ENCODE peak calls at places on chromosomes 7 and 10, in seven cellular contexts. L is CD4-positive, alpha-beta memory T cell; V is ovary; O is cardiac muscle cell; N is keratinocyte; C is tibial nerve; I is heart right ventricle. M is an unnamed sample.
A peak's percentile ranks its signal among the peaks of the same experiment; 100 is the strongest.

GRCh38 chr10:113073549-113074189 is 123.6 kb downstream of the TCF7L2 start:
- DNase-seq in N (peak; percentile 38), I (peak; percentile 40), C (peak; percentile 44), L (no peak), V (peak; percentile 63), O (peak; percentile 97), M (no peak)

GRCh38 chr10:13882112-13882711 is 295.4 kb downstream of the PRPF18 start:
- DNase-seq in L (no peak), O (peak; percentile 88), V (no peak), C (no peak), I (peak; percentile 69), N (peak; percentile 80), M (no peak)

GRCh38 chr10:33336606-33337334 is 2.3 kb upstream of the NRP1 start:
- DNase-seq in C (no peak), V (peak; percentile 62), O (peak; percentile 63), L (no peak), I (peak; percentile 74), N (no peak), M (no peak)

GRCh38 chr7:26949319-26949718 is 84.9 kb upstream of the SKAP2 start:
- DNase-seq in C (no peak), I (no peak), O (no peak), N (no peak), V (no peak), L (no peak), M (no peak)

GRCh38 chr7:142338633-142339501 is 81.0 kb upstream of the PRSS58 start:
- DNase-seq in C (no peak), L (no peak), N (no peak), V (no peak), I (no peak), O (peak; percentile 36), M (no peak)

GRCh38 chr10:22927661-22928403 is at the start of gene ARMC3:
- DNase-seq in O (peak; percentile 74), I (peak; percentile 35), V (no peak), N (no peak), C (no peak), L (peak; percentile 77), M (peak; percentile 86)

GRCh38 chr10:111076682-111077661 is at the start of gene ADRA2A:
- DNase-seq in C (no peak), L (peak; percentile 14), I (no peak), V (peak; percentile 86), O (peak; percentile 47), N (no peak), M (no peak)

GRCh38 chr7:73504920-73505319 is 17.2 kb downstream of the BAZ1B start:
- DNase-seq in C (no peak), O (no peak), L (no peak), N (no peak), V (no peak), I (no peak), M (no peak)

GRCh38 chr10:110802551-110803238 is 69.0 kb upstream of the PDCD4 start:
- DNase-seq in N (no peak), V (peak; percentile 44), I (peak; percentile 86), O (peak; percentile 83), L (peak; percentile 63), C (peak; percentile 66), M (no peak)

GRCh38 chr7:98988641-98989040 is 110.3 kb downstream of the TRRAP start:
- DNase-seq in O (no peak), N (no peak), V (no peak), L (no peak), I (no peak), C (no peak), M (no peak)

GRCh38 chr7:98993024-98993897 is 114.9 kb downstream of the TRRAP start:
- DNase-seq in V (no peak), I (no peak), C (no peak), N (no peak), L (no peak), O (no peak), M (no peak)

GRCh38 chr7:98994046-98994944 is 116.0 kb downstream of the TRRAP start:
- DNase-seq in N (no peak), O (no peak), C (no peak), I (no peak), V (no peak), L (no peak), M (no peak)

GRCh38 chr7:98990356-98990755 is 112.0 kb downstream of the TRRAP start:
- DNase-seq in V (no peak), I (no peak), N (no peak), L (no peak), O (no peak), C (no peak), M (no peak)

GRCh38 chr7:98991141-98991540 is 112.8 kb downstream of the TRRAP start:
- DNase-seq in V (no peak), O (no peak), L (no peak), I (no peak), C (no peak), N (no peak), M (no peak)
- H3K36me3 ChIP-seq in V (no peaks in the 10 kb centered on the region), O (peaks cover 97% of the 10 kb centered on the region), L (peaks cover 92% of the 10 kb centered on the region), I (peaks cover 100% of the 10 kb centered on the region), C (peaks cover 35% of the 10 kb centered on the region), N (peaks cover 41% of the 10 kb centered on the region), M (peaks cover 73% of the 10 kb centered on the region)

GRCh38 chr7:128003179-128003578 is 28.1 kb downstream of the LRRC4 start:
- DNase-seq in N (no peak), L (no peak), C (no peak), V (no peak), O (no peak), I (no peak), M (no peak)
- H3K36me3 ChIP-seq in N (peaks cover 11% of the 10 kb centered on the region), L (no peaks in the 10 kb centered on the region), C (no peaks in the 10 kb centered on the region), V (no peaks in the 10 kb centered on the region), O (no peaks in the 10 kb centered on the region), I (peaks cover 9% of the 10 kb centered on the region), M (no peaks in the 10 kb centered on the region)

GRCh38 chr7:98995523-98996161 is 117.3 kb downstream of the TRRAP start:
- DNase-seq in C (no peak), L (no peak), N (no peak), I (no peak), O (no peak), V (no peak), M (no peak)

GRCh38 chr7:98997836-98998235 is 119.5 kb downstream of the TRRAP start:
- DNase-seq in O (no peak), L (no peak), C (no peak), N (no peak), V (no peak), I (no peak), M (no peak)

GRCh38 chr7:98996162-98996552 is 117.8 kb downstream of the TRRAP start:
- DNase-seq in I (no peak), N (no peak), C (no peak), O (no peak), V (no peak), L (no peak), M (no peak)

GRCh38 chr7:98995111-98995510 is 116.8 kb downstream of the TRRAP start:
- DNase-seq in V (no peak), I (no peak), N (no peak), L (no peak), C (no peak), O (no peak), M (no peak)

GRCh38 chr7:98992076-98992475 is 113.7 kb downstream of the TRRAP start:
- DNase-seq in N (no peak), O (no peak), L (no peak), I (no peak), V (no peak), C (no peak), M (no peak)
- H3K36me3 ChIP-seq in N (peaks cover 36% of the 10 kb centered on the region), O (peaks cover 97% of the 10 kb centered on the region), L (peaks cover 84% of the 10 kb centered on the region), I (peaks cover 100% of the 10 kb centered on the region), V (no peaks in the 10 kb centered on the region), C (peaks cover 34% of the 10 kb centered on the region), M (peaks cover 69% of the 10 kb centered on the region)

GRCh38 chr7:66953044-66953427 is 32.0 kb downstream of the TMEM248 start:
- DNase-seq in I (no peak), V (no peak), N (no peak), C (no peak), O (no peak), L (no peak), M (no peak)
- H3K36me3 ChIP-seq in I (peaks cover 100% of the 10 kb centered on the region), V (no peaks in the 10 kb centered on the region), N (peaks cover 46% of the 10 kb centered on the region), C (peaks cover 6% of the 10 kb centered on the region), O (peaks cover 52% of the 10 kb centered on the region), L (peaks cover 68% of the 10 kb centered on the region), M (peaks cover 73% of the 10 kb centered on the region)

GRCh38 chr7:140026935-140027334 is 35.8 kb downstream of the PARP12 start:
- DNase-seq in N (no peak), O (no peak), V (no peak), L (no peak), C (no peak), I (no peak), M (no peak)

GRCh38 chr7:140028311-140028710 is 34.4 kb downstream of the PARP12 start:
- DNase-seq in C (no peak), V (no peak), L (no peak), N (no peak), I (no peak), O (no peak), M (no peak)

GRCh38 chr7:140025814-140026433 is 36.8 kb downstream of the PARP12 start:
- DNase-seq in N (no peak), V (no peak), C (no peak), I (no peak), L (no peak), O (no peak), M (no peak)

GRCh38 chr7:140029072-140029471 is 33.7 kb downstream of the PARP12 start:
- DNase-seq in V (no peak), I (no peak), N (no peak), L (no peak), O (no peak), C (no peak), M (no peak)

DNA sequence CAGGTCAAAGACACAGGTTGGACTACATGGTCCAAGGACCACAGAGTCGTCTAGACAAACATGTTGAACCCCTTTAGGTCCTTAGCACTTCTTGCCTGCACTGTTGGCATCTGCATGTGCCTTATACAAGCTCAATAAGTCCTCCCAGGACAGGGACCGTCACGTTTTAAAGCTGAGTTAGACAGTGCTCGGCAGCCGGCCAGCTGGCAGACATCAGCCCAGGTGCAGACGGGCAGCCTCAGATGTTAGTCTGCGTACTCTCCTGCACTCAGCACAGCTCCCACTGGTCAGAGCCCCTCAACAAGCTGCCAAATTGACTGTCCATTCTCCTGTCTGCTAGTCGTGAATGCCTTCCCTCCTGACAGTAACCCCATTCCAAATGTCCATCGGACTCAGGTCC is 34.9 kb downstream of the PARP12 start:
- DNase-seq in N (no peak), V (no peak), O (no peak), I (no peak), L (no peak), C (no peak), M (no peak)
- H3K36me3 ChIP-seq in N (peaks cover 17% of the 10 kb centered on the region), V (no peaks in the 10 kb centered on the region), O (no peaks in the 10 kb centered on the region), I (peaks cover 84% of the 10 kb centered on the region), L (peaks cover 24% of the 10 kb centered on the region), C (peaks cover 4% of the 10 kb centered on the region), M (peaks cover 31% of the 10 kb centered on the region)

GRCh38 chr7:149547126-149547525 is 49.5 kb upstream of the ZNF746 start:
- DNase-seq in N (no peak), C (no peak), O (no peak), I (no peak), L (no peak), V (no peak), M (no peak)
- H3K36me3 ChIP-seq in N (peaks cover 29% of the 10 kb centered on the region), C (peaks cover 15% of the 10 kb centered on the region), O (peaks cover 32% of the 10 kb centered on the region), I (peaks cover 68% of the 10 kb centered on the region), L (peaks cover 55% of the 10 kb centered on the region), V (no peaks in the 10 kb centered on the region), M (peaks cover 32% of the 10 kb centered on the region)

M was measured in CD8-positive, alpha-beta memory T cell.